ENCODE peak calls at places on chromosomes 3 and 15, in five cellular contexts. One of them, this sample, is unnamed.

GRCh38 chr3:191328963-191329653 is at the start of gene CCDC50:
- DNase-seq in heart right ventricle: peak; percentile 89
- DNase-seq in foreskin fibroblast: peak; percentile 72
- DNase-seq in endodermal cell: peak; percentile 94
- DNase-seq in breast epithelium: peak; percentile 90
- DNase-seq in this sample: peak; percentile 40

GRCh38 chr15:41876007-41876406 is 17.8 kb downstream of the SPTBN5 start:
- DNase-seq in heart right ventricle: no peak
- DNase-seq in foreskin fibroblast: no peak
- DNase-seq in endodermal cell: no peak
- DNase-seq in breast epithelium: no peak
- DNase-seq in this sample: no peak

GRCh38 chr3:56813656-56813965 is 11.9 kb upstream of the ARHGEF3 start:
- DNase-seq in heart right ventricle: no peak
- DNase-seq in foreskin fibroblast: no peak
- DNase-seq in endodermal cell: no peak
- DNase-seq in breast epithelium: no peak
- DNase-seq in this sample: no peak

GRCh38 chr3:197222816-197223419 is 75.5 kb downstream of the DLG1 start:
- DNase-seq in heart right ventricle: no peak
- DNase-seq in foreskin fibroblast: no peak
- DNase-seq in endodermal cell: no peak
- DNase-seq in breast epithelium: no peak
- DNase-seq in this sample: no peak

GRCh38 chr3:71288269-71288930 is 295.1 kb downstream of the FOXP1 start:
- DNase-seq in heart right ventricle: no peak
- DNase-seq in foreskin fibroblast: no peak
- DNase-seq in endodermal cell: no peak
- DNase-seq in breast epithelium: no peak
- DNase-seq in this sample: no peak

GRCh38 chr3:16085410-16085809 is 89.1 kb upstream of the GALNT15 start:
- DNase-seq in heart right ventricle: no peak
- DNase-seq in foreskin fibroblast: no peak
- DNase-seq in endodermal cell: no peak
- DNase-seq in breast epithelium: no peak
- DNase-seq in this sample: no peak

GRCh38 chr3:94225176-94225742 is 162.4 kb downstream of the NSUN3 start:
- DNase-seq in heart right ventricle: no peak
- DNase-seq in foreskin fibroblast: peak; percentile 0
- DNase-seq in endodermal cell: no peak
- DNase-seq in breast epithelium: no peak
- DNase-seq in this sample: no peak

GRCh38 chr15:40245666-40246065 is 6.8 kb downstream of the PAK6 start:
- DNase-seq in heart right ventricle: no peak
- DNase-seq in foreskin fibroblast: no peak
- DNase-seq in endodermal cell: peak; percentile 47
- DNase-seq in breast epithelium: peak; percentile 28
- DNase-seq in this sample: no peak

GRCh38 chr3:119840855-119841254 is 59.0 kb downstream of the NR1I2 start:
- DNase-seq in heart right ventricle: no peak
- DNase-seq in foreskin fibroblast: no peak
- DNase-seq in endodermal cell: no peak
- DNase-seq in breast epithelium: no peak
- DNase-seq in this sample: no peak

GRCh38 chr3:123375014-123375940 is 73.6 kb downstream of the ADCY5 start:
- DNase-seq in heart right ventricle: no peak
- DNase-seq in foreskin fibroblast: no peak
- DNase-seq in endodermal cell: peak; percentile 69
- DNase-seq in breast epithelium: peak; percentile 12
- DNase-seq in this sample: no peak

GRCh38 chr15:37095197-37095992 is 5.0 kb downstream of the MEIS2 start:
- DNase-seq in heart right ventricle: peak; percentile 32
- DNase-seq in foreskin fibroblast: no peak
- DNase-seq in endodermal cell: peak; percentile 91
- DNase-seq in breast epithelium: no peak
- DNase-seq in this sample: no peak

GRCh38 chr15:33448961-33449611 is 138.3 kb downstream of the RYR3 start:
- DNase-seq in heart right ventricle: no peak
- DNase-seq in foreskin fibroblast: no peak
- DNase-seq in endodermal cell: no peak
- DNase-seq in breast epithelium: no peak
- DNase-seq in this sample: no peak

DNA sequence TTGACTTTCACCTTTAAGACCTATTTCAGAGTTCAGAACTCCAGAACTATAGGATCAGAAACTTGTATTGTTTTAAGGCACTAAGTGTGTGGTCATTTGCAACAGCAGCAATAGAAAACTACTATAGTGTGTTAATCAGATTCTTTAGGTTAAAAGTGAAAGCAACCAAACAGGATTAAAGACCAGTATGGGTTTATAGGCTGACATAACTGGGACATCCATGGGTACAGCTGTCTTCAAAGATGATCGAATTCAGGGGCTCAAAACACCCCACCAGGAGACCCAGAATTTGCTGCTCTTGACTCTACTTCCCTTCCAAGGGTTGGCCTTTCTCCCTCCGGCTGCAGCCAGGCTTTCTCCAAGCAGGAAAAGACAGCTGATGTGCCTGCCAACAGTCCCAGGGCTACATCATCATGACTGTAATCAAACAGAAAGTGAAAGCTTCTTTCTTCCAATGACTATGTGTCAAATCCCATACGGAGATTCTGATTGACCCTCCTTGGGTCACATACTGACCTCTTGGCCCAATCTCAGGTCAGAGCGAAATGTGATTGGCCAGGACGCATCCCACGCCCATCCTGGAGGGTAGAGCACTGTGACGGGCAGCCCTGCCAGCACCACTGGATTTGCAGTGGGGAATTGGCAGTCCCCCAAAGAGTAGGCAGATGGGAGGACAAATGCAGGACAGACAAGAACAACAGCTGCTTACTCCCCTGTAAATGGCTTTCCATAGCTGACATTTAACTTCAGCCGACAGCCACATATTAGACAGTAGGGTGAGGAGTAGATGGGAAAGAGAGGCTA is 51.4 kb upstream of the RNF7 start:
- DNase-seq in heart right ventricle: peak; percentile 70
- DNase-seq in foreskin fibroblast: peak; percentile 55
- DNase-seq in endodermal cell: no peak
- DNase-seq in breast epithelium: no peak
- DNase-seq in this sample: peak; percentile 37
- H3K4me3 ChIP-seq in heart right ventricle: peak overlapping the region; percentile 19
- H3K4me3 ChIP-seq in foreskin fibroblast: peak overlapping the region; percentile 44
- H3K4me3 ChIP-seq in endodermal cell: no peak overlapping the region
- H3K4me3 ChIP-seq in breast epithelium: peak overlapping the region; percentile 36
- H3K4me3 ChIP-seq in this sample: peak overlapping the region; percentile 5

GRCh38 chr3:37114251-37115145 is 59.9 kb downstream of the LRRFIP2 start:
- DNase-seq in heart right ventricle: no peak
- DNase-seq in foreskin fibroblast: peak; percentile 67
- DNase-seq in endodermal cell: no peak
- DNase-seq in breast epithelium: no peak
- DNase-seq in this sample: peak; percentile 46
- H3K4me3 ChIP-seq in heart right ventricle: no peak overlapping the region
- H3K4me3 ChIP-seq in foreskin fibroblast: no peak overlapping the region
- H3K4me3 ChIP-seq in endodermal cell: no peak overlapping the region
- H3K4me3 ChIP-seq in breast epithelium: no peak overlapping the region
- H3K4me3 ChIP-seq in this sample: no peak overlapping the region

GRCh38 chr3:29335921-29336320 is 55.0 kb downstream of the RBMS3 start:
- DNase-seq in heart right ventricle: no peak
- DNase-seq in foreskin fibroblast: no peak
- DNase-seq in endodermal cell: no peak
- DNase-seq in breast epithelium: no peak
- DNase-seq in this sample: no peak
- H3K4me3 ChIP-seq in heart right ventricle: peak overlapping the region; percentile 10
- H3K4me3 ChIP-seq in foreskin fibroblast: peak overlapping the region; percentile 52
- H3K4me3 ChIP-seq in endodermal cell: no peak overlapping the region
- H3K4me3 ChIP-seq in breast epithelium: peak overlapping the region; percentile 24
- H3K4me3 ChIP-seq in this sample: peak overlapping the region; percentile 37

GRCh38 chr3:179729981-179730380 is 77.1 kb downstream of the USP13 start:
- DNase-seq in heart right ventricle: no peak
- DNase-seq in foreskin fibroblast: no peak
- DNase-seq in endodermal cell: no peak
- DNase-seq in breast epithelium: no peak
- DNase-seq in this sample: no peak

GRCh38 chr3:179732661-179733348 is 80.0 kb downstream of the USP13 start:
- DNase-seq in heart right ventricle: peak; percentile 62
- DNase-seq in foreskin fibroblast: no peak
- DNase-seq in endodermal cell: no peak
- DNase-seq in breast epithelium: no peak
- DNase-seq in this sample: no peak

GRCh38 chr3:179731544-179731943 is 78.7 kb downstream of the USP13 start:
- DNase-seq in heart right ventricle: no peak
- DNase-seq in foreskin fibroblast: no peak
- DNase-seq in endodermal cell: no peak
- DNase-seq in breast epithelium: no peak
- DNase-seq in this sample: no peak

GRCh38 chr3:179729086-179729485 is 76.2 kb downstream of the USP13 start:
- DNase-seq in heart right ventricle: no peak
- DNase-seq in foreskin fibroblast: no peak
- DNase-seq in endodermal cell: no peak
- DNase-seq in breast epithelium: no peak
- DNase-seq in this sample: no peak

DNA sequence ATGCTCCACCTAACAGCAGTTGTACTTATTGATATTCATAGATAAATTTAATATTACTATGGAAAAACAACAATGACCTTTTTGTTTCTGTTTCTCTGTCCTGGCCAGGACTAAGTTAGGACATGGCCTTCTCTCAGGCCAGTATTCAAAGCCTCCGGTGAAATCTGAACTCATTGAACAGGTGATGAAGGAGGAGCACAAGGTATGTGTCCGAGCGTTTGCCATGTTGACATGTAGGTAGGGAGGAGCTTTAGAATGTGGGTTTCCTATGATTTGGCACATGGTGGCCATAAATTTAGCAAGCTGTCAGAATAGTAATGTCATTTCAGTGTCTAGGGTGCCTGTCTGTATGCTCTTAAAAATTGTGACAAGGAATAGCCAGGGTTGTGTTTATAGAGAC is 77.7 kb downstream of the USP13 start:
- DNase-seq in heart right ventricle: no peak
- DNase-seq in foreskin fibroblast: no peak
- DNase-seq in endodermal cell: no peak
- DNase-seq in breast epithelium: no peak
- DNase-seq in this sample: no peak
- H3K4me3 ChIP-seq in heart right ventricle: no peak overlapping the region
- H3K4me3 ChIP-seq in foreskin fibroblast: no peak overlapping the region
- H3K4me3 ChIP-seq in endodermal cell: no peak overlapping the region
- H3K4me3 ChIP-seq in breast epithelium: no peak overlapping the region
- H3K4me3 ChIP-seq in this sample: no peak overlapping the region

GRCh38 chr3:185983495-185984141 is 45.8 kb upstream of the TRA2B start:
- DNase-seq in heart right ventricle: peak; percentile 35
- DNase-seq in foreskin fibroblast: peak; percentile 42
- DNase-seq in endodermal cell: peak; percentile 94
- DNase-seq in breast epithelium: peak; percentile 61
- DNase-seq in this sample: no peak
- H3K4me3 ChIP-seq in heart right ventricle: no peak overlapping the region
- H3K4me3 ChIP-seq in foreskin fibroblast: no peak overlapping the region
- H3K4me3 ChIP-seq in endodermal cell: no peak overlapping the region
- H3K4me3 ChIP-seq in breast epithelium: no peak overlapping the region
- H3K4me3 ChIP-seq in this sample: no peak overlapping the region

DNA sequence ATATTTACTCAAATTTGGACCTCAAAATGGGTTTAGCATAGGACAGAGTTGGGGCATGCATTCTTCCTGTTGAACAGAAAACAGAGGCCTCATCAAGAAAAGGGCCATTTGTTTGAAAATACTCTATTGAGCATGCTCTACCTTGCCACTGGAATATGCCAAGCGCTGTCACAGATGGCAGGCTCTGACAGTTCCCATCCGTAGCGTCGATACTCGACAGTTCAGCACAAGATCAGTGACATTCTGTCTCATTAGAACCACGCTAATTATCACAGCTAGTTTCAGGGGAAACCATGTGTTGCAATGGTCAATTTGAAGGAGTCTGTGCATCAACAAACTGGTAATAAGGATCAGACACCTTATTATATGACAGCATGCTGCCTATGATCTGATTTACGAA is 54.5 kb downstream of the SATB1 start:
- DNase-seq in heart right ventricle: no peak
- DNase-seq in foreskin fibroblast: no peak
- DNase-seq in endodermal cell: no peak
- DNase-seq in breast epithelium: no peak
- DNase-seq in this sample: no peak
- H3K4me3 ChIP-seq in heart right ventricle: no peak overlapping the region
- H3K4me3 ChIP-seq in foreskin fibroblast: no peak overlapping the region
- H3K4me3 ChIP-seq in endodermal cell: no peak overlapping the region
- H3K4me3 ChIP-seq in breast epithelium: no peak overlapping the region
- H3K4me3 ChIP-seq in this sample: no peak overlapping the region

GRCh38 chr15:69454953-69455352 is 2.3 kb downstream of the RPLP1 start:
- DNase-seq in heart right ventricle: no peak
- DNase-seq in foreskin fibroblast: no peak
- DNase-seq in endodermal cell: peak; percentile 40
- DNase-seq in breast epithelium: no peak
- DNase-seq in this sample: no peak
- H3K4me3 ChIP-seq in heart right ventricle: no peak overlapping the region
- H3K4me3 ChIP-seq in foreskin fibroblast: peak overlapping the region; percentile 74
- H3K4me3 ChIP-seq in endodermal cell: peak overlapping the region; percentile 99
- H3K4me3 ChIP-seq in breast epithelium: no peak overlapping the region
- H3K4me3 ChIP-seq in this sample: peak overlapping the region; percentile 98

GRCh38 chr3:161372321-161373260 is 1.3 kb upstream of the SPTSSB start:
- DNase-seq in heart right ventricle: peak; percentile 16
- DNase-seq in foreskin fibroblast: peak; percentile 32
- DNase-seq in endodermal cell: peak; percentile 81
- DNase-seq in breast epithelium: no peak
- DNase-seq in this sample: no peak
- H3K4me3 ChIP-seq in heart right ventricle: peak overlapping the region; percentile 55
- H3K4me3 ChIP-seq in foreskin fibroblast: peak overlapping the region; percentile 60
- H3K4me3 ChIP-seq in endodermal cell: peak overlapping the region; percentile 78
- H3K4me3 ChIP-seq in breast epithelium: peak overlapping the region; percentile 41
- H3K4me3 ChIP-seq in this sample: peak overlapping the region; percentile 55

GRCh38 chr15:57548835-57549234 is 42.9 kb upstream of the MYZAP start:
- DNase-seq in heart right ventricle: no peak
- DNase-seq in foreskin fibroblast: no peak
- DNase-seq in endodermal cell: peak; percentile 46
- DNase-seq in breast epithelium: no peak
- DNase-seq in this sample: no peak

GRCh38 chr15:57548325-57548724 is 43.4 kb upstream of the MYZAP start:
- DNase-seq in heart right ventricle: no peak
- DNase-seq in foreskin fibroblast: no peak
- DNase-seq in endodermal cell: no peak
- DNase-seq in breast epithelium: no peak
- DNase-seq in this sample: no peak

GRCh38 chr15:57551717-57552677 is 39.7 kb upstream of the MYZAP start:
- DNase-seq in heart right ventricle: no peak
- DNase-seq in foreskin fibroblast: peak; percentile 43
- DNase-seq in endodermal cell: peak; percentile 86
- DNase-seq in breast epithelium: no peak
- DNase-seq in this sample: no peak

GRCh38 chr15:57550640-57551039 is 41.1 kb upstream of the MYZAP start:
- DNase-seq in heart right ventricle: peak; percentile 58
- DNase-seq in foreskin fibroblast: no peak
- DNase-seq in endodermal cell: no peak
- DNase-seq in breast epithelium: peak; percentile 84
- DNase-seq in this sample: no peak

GRCh38 chr15:57549935-57550334 is 41.8 kb upstream of the MYZAP start:
- DNase-seq in heart right ventricle: no peak
- DNase-seq in foreskin fibroblast: no peak
- DNase-seq in endodermal cell: peak; percentile 32
- DNase-seq in breast epithelium: no peak
- DNase-seq in this sample: no peak
- H3K4me3 ChIP-seq in heart right ventricle: no peak overlapping the region
- H3K4me3 ChIP-seq in foreskin fibroblast: no peak overlapping the region
- H3K4me3 ChIP-seq in endodermal cell: no peak overlapping the region
- H3K4me3 ChIP-seq in breast epithelium: no peak overlapping the region
- H3K4me3 ChIP-seq in this sample: no peak overlapping the region